ENCODE peak calls at places on chromosomes 4 and X, in seven cellular contexts. One of them, this sample, is unnamed.

GRCh38 chrX:104122829-104123228 is 10.5 kb downstream of the ZCCHC18 start:
- DNase-seq in thoracic aorta: no peak
- DNase-seq in OCI-LY7: peak; percentile 51
- DNase-seq in kidney: no peak
- DNase-seq in heart right ventricle: no peak
- DNase-seq in A549: no peak
- DNase-seq in ovary: no peak
- DNase-seq in this sample: no peak

GRCh38 chrX:125757794-125758564 is 408.1 kb downstream of the DCAF12L2 start:
- DNase-seq in thoracic aorta: no peak
- DNase-seq in OCI-LY7: no peak
- DNase-seq in kidney: no peak
- DNase-seq in heart right ventricle: peak; percentile 43
- DNase-seq in A549: peak; percentile 7
- DNase-seq in ovary: no peak
- DNase-seq in this sample: peak; percentile 81

GRCh38 chrX:131841496-131842410 is 181.3 kb upstream of the STK26 start:
- DNase-seq in thoracic aorta: no peak
- DNase-seq in OCI-LY7: peak; percentile 52
- DNase-seq in kidney: no peak
- DNase-seq in heart right ventricle: peak; percentile 11
- DNase-seq in A549: peak; percentile 66
- DNase-seq in ovary: no peak
- DNase-seq in this sample: no peak

GRCh38 chr4:139756391-139757180 is 91.0 kb downstream of the MGST2 start:
- DNase-seq in thoracic aorta: no peak
- DNase-seq in OCI-LY7: no peak
- DNase-seq in kidney: no peak
- DNase-seq in heart right ventricle: no peak
- DNase-seq in A549: no peak
- DNase-seq in ovary: no peak
- DNase-seq in this sample: no peak

GRCh38 chr4:165331316-165331715 is 3.8 kb downstream of the MSMO1 start:
- DNase-seq in thoracic aorta: no peak
- DNase-seq in OCI-LY7: peak; percentile 29
- DNase-seq in kidney: no peak
- DNase-seq in heart right ventricle: no peak
- DNase-seq in A549: no peak
- DNase-seq in ovary: no peak
- DNase-seq in this sample: no peak

GRCh38 chrX:20530319-20530979 is 263.7 kb upstream of the RPS6KA3 start:
- DNase-seq in thoracic aorta: no peak
- DNase-seq in OCI-LY7: peak; percentile 41
- DNase-seq in kidney: no peak
- DNase-seq in heart right ventricle: peak; percentile 33
- DNase-seq in A549: peak; percentile 66
- DNase-seq in ovary: peak; percentile 60
- DNase-seq in this sample: peak; percentile 66

GRCh38 chrX:82208976-82209375 is 1007.1 kb downstream of the SH3BGRL start:
- DNase-seq in thoracic aorta: no peak
- DNase-seq in OCI-LY7: no peak
- DNase-seq in kidney: no peak
- DNase-seq in heart right ventricle: no peak
- DNase-seq in A549: no peak
- DNase-seq in ovary: no peak
- DNase-seq in this sample: no peak

GRCh38 chr4:119321921-119322687 is at the start of gene FABP2:
- DNase-seq in thoracic aorta: no peak
- DNase-seq in OCI-LY7: no peak
- DNase-seq in kidney: no peak
- DNase-seq in heart right ventricle: no peak
- DNase-seq in A549: no peak
- DNase-seq in ovary: no peak
- DNase-seq in this sample: no peak

GRCh38 chr4:139508581-139509237 is 47.3 kb downstream of the SETD7 start:
- DNase-seq in thoracic aorta: no peak
- DNase-seq in OCI-LY7: no peak
- DNase-seq in kidney: no peak
- DNase-seq in heart right ventricle: no peak
- DNase-seq in A549: no peak
- DNase-seq in ovary: no peak
- DNase-seq in this sample: no peak

DNA sequence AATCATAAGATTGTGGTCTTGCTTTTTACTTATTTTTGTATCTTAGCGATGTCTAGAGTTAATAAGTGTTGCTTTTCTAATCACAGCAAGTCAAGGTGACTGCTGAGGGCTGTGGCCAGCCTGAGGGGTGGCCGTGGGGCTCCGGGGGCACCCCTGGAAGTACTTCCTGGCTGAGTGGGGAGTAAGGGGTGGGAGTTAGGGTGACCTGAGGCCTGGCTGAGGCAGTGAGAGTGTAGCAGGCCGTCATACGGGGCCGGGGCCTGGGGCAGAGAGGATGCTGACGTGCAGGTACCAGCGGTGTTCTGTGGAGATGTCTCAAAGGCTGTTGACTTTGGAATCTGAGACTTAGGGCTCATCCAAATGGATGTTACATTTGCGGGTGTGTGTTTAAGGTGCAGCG is 29.3 kb downstream of the PIGG start:
- DNase-seq in thoracic aorta: no peak
- DNase-seq in OCI-LY7: no peak
- DNase-seq in kidney: no peak
- DNase-seq in heart right ventricle: no peak
- DNase-seq in A549: no peak
- DNase-seq in ovary: no peak
- DNase-seq in this sample: no peak
- TF ChIP-seq CTCF in thoracic aorta: no peak
- TF ChIP-seq CTCF in OCI-LY7: no peak
- TF ChIP-seq CTCF in kidney: no peak
- TF ChIP-seq CTCF in heart right ventricle: no peak
- TF ChIP-seq CTCF in A549: no peak
- TF ChIP-seq CTCF in ovary: no peak
- TF ChIP-seq CTCF in this sample: no peak

DNA sequence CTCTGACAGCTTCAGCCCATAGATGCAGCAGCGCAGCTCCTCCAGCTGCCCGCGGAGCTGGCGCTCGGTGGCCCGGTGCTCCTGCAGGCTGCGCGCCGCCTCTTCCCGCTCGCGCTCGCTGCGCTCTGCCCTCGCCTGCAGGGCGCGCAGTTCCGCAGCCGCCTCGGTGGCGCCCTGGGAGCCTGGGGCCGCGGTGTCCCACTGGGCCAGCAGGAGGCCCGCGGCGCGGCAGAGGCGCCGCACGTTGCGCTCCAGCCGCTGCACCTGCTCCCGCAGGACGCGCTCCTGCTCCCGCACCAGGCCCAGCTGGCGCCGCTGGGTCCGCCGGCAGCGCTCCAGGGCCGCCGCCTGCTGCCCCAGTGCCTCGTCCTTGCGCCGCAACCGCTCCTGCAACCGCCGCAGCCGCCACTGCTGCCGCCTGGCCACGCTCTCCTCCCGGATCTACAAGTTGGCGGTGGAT is 10.1 kb downstream of the C4orf50 start:
- DNase-seq in thoracic aorta: no peak
- DNase-seq in OCI-LY7: no peak
- DNase-seq in kidney: peak; percentile 51
- DNase-seq in heart right ventricle: no peak
- DNase-seq in A549: peak; percentile 45
- DNase-seq in ovary: no peak
- DNase-seq in this sample: no peak
- H3K4me3 ChIP-seq in thoracic aorta: no peak overlapping the region
- H3K4me3 ChIP-seq in OCI-LY7: no peak overlapping the region
- H3K4me3 ChIP-seq in kidney: no peak overlapping the region
- H3K4me3 ChIP-seq in heart right ventricle: no peak overlapping the region
- H3K4me3 ChIP-seq in A549: peak overlapping the region; percentile 17
- H3K4me3 ChIP-seq in ovary: no peak overlapping the region
- H3K4me3 ChIP-seq in this sample: no peak overlapping the region

GRCh38 chr4:163609046-163609445 is 114.6 kb downstream of the TMA16 start:
- DNase-seq in thoracic aorta: no peak
- DNase-seq in OCI-LY7: no peak
- DNase-seq in kidney: no peak
- DNase-seq in heart right ventricle: no peak
- DNase-seq in A549: no peak
- DNase-seq in ovary: no peak
- DNase-seq in this sample: no peak
- H3K27ac ChIP-seq in thoracic aorta: no peak overlapping the region
- H3K27ac ChIP-seq in OCI-LY7: no peak overlapping the region
- H3K27ac ChIP-seq in kidney: no peak overlapping the region
- H3K27ac ChIP-seq in heart right ventricle: no peak overlapping the region
- H3K27ac ChIP-seq in A549: no peak overlapping the region
- H3K27ac ChIP-seq in ovary: no peak overlapping the region
- H3K27ac ChIP-seq in this sample: no peak overlapping the region

GRCh38 chrX:63012574-63012973 is 338.6 kb downstream of the SPIN4 start:
- DNase-seq in thoracic aorta: no peak
- DNase-seq in OCI-LY7: no peak
- DNase-seq in kidney: no peak
- DNase-seq in heart right ventricle: no peak
- DNase-seq in A549: peak; percentile 1
- DNase-seq in ovary: no peak
- DNase-seq in this sample: no peak
- TF ChIP-seq CTCF in thoracic aorta: no peak
- TF ChIP-seq CTCF in OCI-LY7: no peak
- TF ChIP-seq CTCF in kidney: no peak
- TF ChIP-seq CTCF in heart right ventricle: no peak
- TF ChIP-seq CTCF in A549: no peak
- TF ChIP-seq CTCF in ovary: no peak
- TF ChIP-seq CTCF in this sample: no peak

DNA sequence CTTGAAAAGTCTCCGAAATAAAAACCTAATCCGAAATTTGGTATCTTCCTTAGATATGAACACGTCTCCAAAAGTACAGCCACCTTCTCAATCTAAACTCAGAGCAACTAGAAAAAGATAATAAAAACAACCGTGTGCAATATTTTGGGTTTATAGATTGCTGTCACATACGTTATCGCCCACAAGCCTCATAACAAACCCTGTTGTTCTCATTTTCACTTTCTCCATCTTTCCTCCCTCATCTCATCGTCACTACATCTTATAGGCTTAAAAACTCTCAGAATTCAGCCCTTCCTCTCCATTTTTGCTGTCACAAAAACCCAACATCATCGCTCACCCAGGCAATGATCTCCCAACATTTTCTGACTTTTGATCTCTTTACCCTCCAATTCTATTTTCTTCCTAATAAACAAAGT is 448 bp upstream of the SCFD2 start:
- DNase-seq in thoracic aorta: no peak
- DNase-seq in OCI-LY7: no peak
- DNase-seq in kidney: no peak
- DNase-seq in heart right ventricle: no peak
- DNase-seq in A549: no peak
- DNase-seq in ovary: no peak
- DNase-seq in this sample: no peak
- H3K4me3 ChIP-seq in thoracic aorta: peak overlapping the region; percentile 91
- H3K4me3 ChIP-seq in OCI-LY7: peak overlapping the region; percentile 98
- H3K4me3 ChIP-seq in kidney: peak overlapping the region; percentile 96
- H3K4me3 ChIP-seq in heart right ventricle: peak overlapping the region; percentile 90
- H3K4me3 ChIP-seq in A549: peak overlapping the region; percentile 94
- H3K4me3 ChIP-seq in ovary: peak overlapping the region; percentile 64
- H3K4me3 ChIP-seq in this sample: peak overlapping the region; percentile 94

DNA sequence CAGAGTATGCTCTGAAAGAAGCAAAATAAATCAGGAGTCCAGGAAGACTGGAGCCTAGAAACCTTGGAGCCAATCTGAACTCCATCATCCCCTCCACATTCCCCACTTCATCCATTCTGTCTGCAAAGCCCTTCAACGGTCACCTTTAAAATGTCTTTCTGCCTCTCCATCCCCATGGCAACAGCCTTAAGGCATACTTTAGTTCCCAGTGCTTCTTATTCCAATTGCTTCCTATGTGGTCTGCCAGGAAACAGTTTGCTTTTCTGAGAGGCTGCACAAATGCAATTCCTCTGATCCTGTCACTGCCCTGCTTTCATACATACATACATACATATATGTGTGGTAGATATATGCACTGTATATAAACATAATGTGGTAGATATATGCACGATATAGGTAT is 802 bp upstream of the MAGEH1 start:
- DNase-seq in thoracic aorta: no peak
- DNase-seq in OCI-LY7: no peak
- DNase-seq in kidney: no peak
- DNase-seq in heart right ventricle: no peak
- DNase-seq in A549: no peak
- DNase-seq in ovary: no peak
- DNase-seq in this sample: no peak
- H3K27ac ChIP-seq in thoracic aorta: peak overlapping the region; percentile 83
- H3K27ac ChIP-seq in OCI-LY7: no peak overlapping the region
- H3K27ac ChIP-seq in kidney: no peak overlapping the region
- H3K27ac ChIP-seq in heart right ventricle: peak overlapping the region; percentile 78
- H3K27ac ChIP-seq in A549: no peak overlapping the region
- H3K27ac ChIP-seq in ovary: no peak overlapping the region
- H3K27ac ChIP-seq in this sample: peak overlapping the region; percentile 85

GRCh38 chrX:73979551-73980131 is 324.3 kb upstream of the ZCCHC13 start:
- DNase-seq in thoracic aorta: no peak
- DNase-seq in OCI-LY7: no peak
- DNase-seq in kidney: no peak
- DNase-seq in heart right ventricle: no peak
- DNase-seq in A549: no peak
- DNase-seq in ovary: no peak
- DNase-seq in this sample: no peak
- TF ChIP-seq CTCF in thoracic aorta: no peak
- TF ChIP-seq CTCF in OCI-LY7: no peak
- TF ChIP-seq CTCF in kidney: no peak
- TF ChIP-seq CTCF in heart right ventricle: no peak
- TF ChIP-seq CTCF in A549: no peak
- TF ChIP-seq CTCF in ovary: no peak
- TF ChIP-seq CTCF in this sample: no peak